ENCODE peak calls at places on chromosomes 11 and 22, in ten cellular contexts. N is substantia nigra; G is H7; O is activated naive CD4-positive, alpha-beta T cell treated with anti-CD3 and anti-CD28 coated beads, Interleukin-2, amount 50 U/mL, for 16 hours; C is K562; Q is effector memory CD8-positive, alpha-beta T cell; S is H1; A is G401; B is frontal cortex; Y is activated gamma-delta T cell treated with anti-CD3 and anti-CD28 coated beads, Interleukin-2, amount 50 U/mL, for 16 hours. H is an unnamed sample.

GRCh38 chr11:6431861-6432260 is 8.9 kb downstream of the HPX start:
- DNase-seq in Y (no peak), B (no peak), C (no peak), N (no peak), O (no peak), A (no peak), Q (no peak), S (no peak), G (no peak), H (no peak)

GRCh38 chr22:42627981-42628380 is 12.4 kb downstream of the ATP5MGL start:
- DNase-seq in A (no peak), C (no peak), B (no peak), S (no peak), G (peak), Q (no peak), N (no peak), Y (no peak), O (no peak), H (no peak)

GRCh38 chr22:45469573-45470383 is 32.9 kb upstream of the FBLN1 start:
- DNase-seq in S (no peak), C (no peak), G (no peak), A (no peak), Q (no peak), N (no peak), O (no peak), B (no peak), Y (no peak), H (no peak)

GRCh38 chr22:38864361-38865191 is 7.4 kb downstream of the CBX6 start:
- DNase-seq in G (peak), A (no peak), O (no peak), S (no peak), B (no peak), Y (no peak), N (no peak), Q (no peak), C (no peak), H (no peak)

GRCh38 chr22:20107471-20107901 is 8.4 kb upstream of the RANBP1 start:
- DNase-seq in C (no peak), Y (no peak), O (no peak), B (no peak), N (no peak), Q (no peak), G (no peak), A (peak), S (no peak), H (no peak)

GRCh38 chr11:86194998-86195397 is 49.6 kb upstream of the EED start:
- DNase-seq in A (no peak), Q (no peak), O (no peak), N (no peak), G (no peak), S (no peak), C (no peak), B (no peak), Y (no peak), H (no peak)

GRCh38 chr22:40101417-40102101 is 76.2 kb upstream of the TNRC6B start:
- DNase-seq in S (no peak), N (no peak), A (no peak), B (no peak), Y (no peak), C (no peak), Q (no peak), G (no peak), O (no peak), H (no peak)

GRCh38 chr11:125481531-125481930 is 14.5 kb downstream of the FEZ1 start:
- DNase-seq in G (peak), C (no peak), N (peak), Y (no peak), A (peak), Q (no peak), B (peak), S (no peak), O (no peak), H (no peak)

GRCh38 chr11:115930276-115930675 is 426.1 kb upstream of the CADM1 start:
- DNase-seq in A (no peak), N (peak), O (no peak), Q (no peak), S (no peak), Y (no peak), C (no peak), B (no peak), G (no peak), H (no peak)

GRCh38 chr22:50247748-50248147 is 2.9 kb upstream of the TUBGCP6 start:
- DNase-seq in Q (peak), S (peak), B (no peak), G (peak), N (no peak), A (peak), Y (no peak), O (no peak), C (peak), H (no peak)

GRCh38 chr11:2210366-2211112 is 38.9 kb upstream of the TH start:
- DNase-seq in Q (no peak), O (no peak), S (peak), C (no peak), Y (no peak), G (peak), B (no peak), A (no peak), N (no peak), H (no peak)

GRCh38 chr22:49609207-49609876 is 218.3 kb downstream of the BRD1 start:
- DNase-seq in C (no peak), G (peak), Q (no peak), O (peak), A (no peak), N (no peak), S (no peak), B (no peak), Y (no peak), H (no peak)

GRCh38 chr11:69209936-69210659 is 54.4 kb downstream of the SMIM38 start:
- DNase-seq in Y (no peak), C (peak), Q (no peak), N (no peak), B (no peak), G (peak), O (peak), A (no peak), S (no peak), H (no peak)

GRCh38 chr11:47257518-47258316 is at the start of gene NR1H3:
- DNase-seq in N (no peak), B (no peak), Q (no peak), O (no peak), S (peak), G (peak), C (peak), Y (no peak), A (peak), H (no peak)

GRCh38 chr11:76610371-76610770 is 60.2 kb downstream of the LRRC32 start:
- DNase-seq in B (no peak), Q (no peak), S (no peak), O (no peak), Y (no peak), N (no peak), A (no peak), C (no peak), G (no peak), H (no peak)

GRCh38 chr11:87037450-87038234 is at the start of gene TMEM135:
- DNase-seq in S (peak), Y (peak), N (peak), C (peak), Q (peak), A (peak), O (peak), B (peak), G (peak), H (peak)

GRCh38 chr11:62409831-62410230 is 9.0 kb upstream of the SCGB1A1 start:
- DNase-seq in N (no peak), Y (no peak), O (no peak), A (peak), B (no peak), S (no peak), C (no peak), Q (no peak), G (no peak), H (no peak)

GRCh38 chr11:47177229-47177845 is 658 bp upstream of the ARFGAP2 start:
- DNase-seq in S (peak), Q (peak), G (peak), A (peak), C (peak), B (peak), N (peak), Y (peak), O (peak), H (peak)

GRCh38 chr22:43889366-43890253 is 2.2 kb downstream of the PNPLA5 start:
- DNase-seq in C (no peak), B (no peak), S (no peak), Q (no peak), N (no peak), G (peak), Y (no peak), A (peak), O (no peak), H (no peak)